ENCODE peak calls at places on chromosomes 6 and 20, in six cellular contexts. F is heart right ventricle, B is ovary, H is body of pancreas, T is breast epithelium, S is tibial artery. J is an unnamed sample. For H3K36me3, the result is how much of the 10 kb centered on the place peaks cover.

GRCh38 chr6:128932061-128932460 is 49.1 kb downstream of the LAMA2 start:
- DNase-seq in B (no peak), S (no peak), H (no peak), T (no peak), F (no peak), J (no peak)

GRCh38 chr20:31543966-31544598 is 29.8 kb downstream of the HM13 start:
- DNase-seq in F (no peak), B (no peak), T (no peak), H (no peak), S (no peak), J (no peak)

GRCh38 chr20:37263686-37264085 is 2.1 kb upstream of the GHRH start:
- DNase-seq in B (no peak), F (no peak), H (no peak), T (no peak), S (no peak), J (no peak)

GRCh38 chr6:33927551-33927950 is 123.7 kb upstream of the MLN start:
- DNase-seq in T (no peak), F (no peak), H (no peak), S (no peak), B (peak), J (no peak)

GRCh38 chr6:95387845-95388244 is 189.5 kb upstream of the MANEA start:
- DNase-seq in F (no peak), H (no peak), T (no peak), B (no peak), S (no peak), J (no peak)

GRCh38 chr6:94289131-94289530 is 869.8 kb upstream of the EPHA7 start:
- DNase-seq in T (no peak), F (no peak), S (no peak), H (no peak), B (no peak), J (no peak)

GRCh38 chr6:80183019-80183418 is 76.5 kb downstream of the BCKDHB start:
- DNase-seq in H (no peak), T (no peak), B (no peak), F (no peak), S (no peak), J (no peak)

GRCh38 chr6:41939091-41939847 is 2.3 kb downstream of the CCND3 start:
- DNase-seq in S (peak), T (no peak), H (no peak), F (peak), B (peak), J (no peak)

GRCh38 chr6:87920245-87920644 is 127.4 kb upstream of the SPACA1 start:
- DNase-seq in F (no peak), B (no peak), T (no peak), S (no peak), H (no peak), J (no peak)

GRCh38 chr20:62723351-62723750 is 14.7 kb downstream of the NTSR1 start:
- DNase-seq in F (no peak), B (no peak), S (no peak), H (peak), T (no peak), J (no peak)

GRCh38 chr6:93902517-93902916 is 483.2 kb upstream of the EPHA7 start:
- DNase-seq in F (no peak), S (no peak), B (no peak), H (no peak), T (no peak), J (no peak)

GRCh38 chr6:108501559-108501958 is 59.2 kb upstream of the FOXO3 start:
- DNase-seq in H (no peak), T (no peak), B (no peak), S (no peak), F (no peak), J (no peak)

GRCh38 chr6:134663356-134663755 is 286.5 kb downstream of the ALDH8A1 start:
- DNase-seq in B (no peak), S (no peak), H (no peak), T (no peak), F (no peak), J (no peak)

GRCh38 chr6:48951917-48952316 is 511.1 kb downstream of the MMUT start:
- DNase-seq in H (no peak), B (no peak), F (no peak), T (no peak), S (no peak), J (no peak)

GRCh38 chr20:19688031-19688806 is 69.8 kb upstream of the RIN2 start:
- DNase-seq in H (peak), F (peak), T (peak), B (peak), S (peak), J (peak)

GRCh38 chr20:54118220-54119001 is 48.0 kb upstream of the BCAS1 start:
- DNase-seq in H (no peak), S (no peak), F (no peak), B (no peak), T (no peak), J (no peak)

GRCh38 chr20:54123587-54124180 is 50.1 kb downstream of the CYP24A1 start:
- DNase-seq in S (no peak), T (peak), H (peak), B (no peak), F (no peak), J (no peak)

GRCh38 chr6:69581576-69581975 is 215.2 kb downstream of the LMBRD1 start:
- DNase-seq in S (no peak), B (no peak), F (no peak), H (no peak), T (no peak), J (no peak)

GRCh38 chr6:168895102-168895812 is 358.4 kb downstream of the THBS2 start:
- DNase-seq in S (peak), B (peak), H (peak), T (peak), F (peak), J (peak)

GRCh38 chr6:81049425-81050042 is 702.9 kb downstream of the TENT5A start:
- DNase-seq in T (no peak), S (no peak), F (no peak), B (no peak), H (no peak), J (no peak)

GRCh38 chr6:1052262-1052661 is 259.6 kb upstream of the FOXQ1 start:
- DNase-seq in T (no peak), S (no peak), H (no peak), F (no peak), B (no peak), J (no peak)

GRCh38 chr6:12114055-12114503 is 102.0 kb downstream of the HIVEP1 start:
- DNase-seq in T (no peak), S (no peak), F (no peak), B (no peak), H (no peak), J (no peak)

GRCh38 chr20:2872304-2873009 is 824 bp upstream of the PTPRA start:
- DNase-seq in T (no peak), B (peak), H (peak), S (peak), F (peak), J (peak)

GRCh38 chr6:85041376-85041775 is 277.0 kb upstream of the TBX18 start:
- DNase-seq in T (no peak), B (no peak), H (no peak), F (no peak), S (no peak), J (no peak)

GRCh38 chr6:13767121-13767794 is 47.1 kb downstream of the MCUR1 start:
- DNase-seq in F (peak), B (peak), S (peak), H (no peak), T (no peak), J (peak)

GRCh38 chr20:856361-856775 is 22.9 kb downstream of the FAM110A start:
- DNase-seq in S (no peak), F (no peak), H (peak), B (no peak), T (peak), J (no peak)

GRCh38 chr6:447381-448165 is 56.0 kb downstream of the IRF4 start:
- DNase-seq in F (no peak), H (no peak), B (no peak), T (no peak), S (no peak), J (no peak)

GRCh38 chr6:157669747-157670216 is 153.3 kb upstream of the SNX9 start:
- DNase-seq in H (peak), B (peak), S (peak), F (peak), T (peak), J (peak)

GRCh38 chr6:100269189-100269588 is 195.5 kb downstream of the SIM1 start:
- DNase-seq in T (no peak), F (no peak), B (no peak), S (no peak), H (no peak), J (no peak)

GRCh38 chr6:35727206-35727934 is 9.5 kb upstream of the ARMC12 start:
- DNase-seq in F (peak), S (peak), H (peak), T (peak), B (peak), J (peak)

GRCh38 chr20:24566656-24567055 is 97.2 kb downstream of the SYNDIG1 start:
- DNase-seq in F (no peak), B (no peak), H (no peak), T (no peak), S (no peak), J (no peak)

GRCh38 chr6:84258268-84258667 is 30.8 kb upstream of the CEP162 start:
- DNase-seq in S (no peak), B (no peak), H (no peak), F (no peak), T (no peak), J (no peak)

GRCh38 chr6:98971303-98971702 is 23.6 kb upstream of the FBXL4 start:
- DNase-seq in B (no peak), F (no peak), S (no peak), T (no peak), H (no peak), J (no peak)

GRCh38 chr6:90545450-90545849 is 41.4 kb downstream of the MAP3K7 start:
- DNase-seq in T (no peak), B (no peak), F (no peak), S (no peak), H (no peak), J (no peak)

GRCh38 chr6:2765896-2766766 is 938 bp downstream of the WRNIP1 start:
- DNase-seq in S (peak), F (peak), B (peak), H (peak), T (no peak), J (no peak)

GRCh38 chr6:43290905-43291355 is 7.1 kb upstream of the SLC22A7 start:
- DNase-seq in F (no peak), S (no peak), T (no peak), B (no peak), H (no peak), J (no peak)

GRCh38 chr6:121691126-121691540 is 255.7 kb downstream of the GJA1 start:
- DNase-seq in S (no peak), T (no peak), H (no peak), B (no peak), F (no peak), J (no peak)

GRCh38 chr6:44201200-44201599 is 15.5 kb upstream of the MYMX start:
- DNase-seq in F (no peak), S (no peak), B (no peak), H (peak), T (no peak), J (no peak)

DNA sequence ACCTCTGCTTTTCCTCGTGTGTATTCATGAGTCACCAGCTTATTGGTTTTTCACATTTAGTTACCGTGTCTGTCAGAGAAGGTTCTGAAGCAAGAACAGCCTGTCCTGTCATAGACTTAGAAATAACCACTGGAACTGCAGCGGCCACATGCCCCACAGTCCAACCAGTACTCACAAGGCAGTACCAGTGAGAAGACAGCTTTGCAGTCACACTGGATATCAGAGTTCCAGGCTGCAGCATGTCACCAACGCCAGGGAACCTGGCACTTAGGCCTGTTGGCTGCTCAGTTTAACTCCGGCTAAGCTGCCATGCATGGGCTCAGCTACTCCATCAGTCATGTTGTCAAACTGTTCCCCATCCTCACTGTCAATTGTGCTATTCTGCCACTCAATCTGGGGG is 40.1 kb downstream of the ADNP start:
- DNase-seq in B (no peak), S (no peak), T (no peak), F (no peak), H (no peak), J (no peak)
- H3K36me3 ChIP-seq in B (under half), S (half or more), T (under half), F (half or more), H (under half), J (half or more)

GRCh38 chr20:34479627-34480026 is 36.6 kb upstream of the DYNLRB1 start:
- DNase-seq in T (no peak), H (no peak), S (no peak), F (no peak), B (no peak), J (no peak)
- H3K36me3 ChIP-seq in T (under half), H (under half), S (half or more), F (half or more), B (under half), J (half or more)

DNA sequence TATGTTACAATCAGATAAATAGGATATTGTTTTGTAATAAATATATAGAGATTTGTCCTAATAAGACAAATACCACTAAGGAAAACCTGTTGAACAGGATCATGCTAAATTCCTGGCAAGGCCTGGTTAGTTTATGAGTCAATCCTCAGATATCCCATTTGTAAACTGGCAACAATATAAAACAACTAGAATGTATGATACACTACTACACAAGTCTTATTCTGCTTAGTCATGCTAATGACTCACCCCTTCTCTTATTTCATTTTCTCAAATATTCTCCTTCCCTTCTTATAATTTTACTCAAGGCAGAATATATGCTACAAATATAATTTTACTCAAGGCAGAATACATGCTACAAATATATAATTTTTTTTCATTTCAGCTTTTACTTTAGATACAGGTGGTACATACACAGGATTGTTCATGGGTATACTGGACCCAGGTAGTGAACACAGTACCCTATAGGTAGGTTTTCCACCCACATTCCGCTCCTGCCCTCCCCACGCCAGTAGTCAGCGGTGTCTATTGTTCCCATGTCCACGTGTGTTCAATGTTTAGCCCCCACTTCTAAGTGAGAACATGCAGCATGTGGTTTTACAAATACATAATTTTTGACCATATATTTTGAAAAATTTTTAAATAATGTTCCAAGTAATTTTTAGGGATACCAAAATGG is 6.3 kb downstream of the OSER1 start:
- DNase-seq in S (no peak), B (no peak), F (no peak), T (no peak), H (no peak), J (no peak)
- H3K36me3 ChIP-seq in S (under half), B (under half), F (half or more), T (under half), H (under half), J (under half)

GRCh38 chr6:37283268-37283667 is 25.3 kb upstream of the TMEM217 start:
- DNase-seq in F (no peak), T (no peak), B (no peak), H (no peak), S (no peak), J (no peak)

GRCh38 chr6:37287519-37288157 is 29.7 kb upstream of the TMEM217 start:
- DNase-seq in F (no peak), B (no peak), T (no peak), H (no peak), S (no peak), J (no peak)

GRCh38 chr6:37285861-37286311 is 27.9 kb upstream of the TMEM217 start:
- DNase-seq in F (no peak), T (no peak), B (no peak), H (no peak), S (no peak), J (no peak)

GRCh38 chr6:37283786-37284185 is 25.8 kb upstream of the TMEM217 start:
- DNase-seq in S (peak), H (peak), B (peak), F (peak), T (no peak), J (no peak)

GRCh38 chr6:37284781-37285180 is 26.8 kb upstream of the TMEM217 start:
- DNase-seq in H (no peak), T (no peak), S (no peak), B (no peak), F (no peak), J (no peak)
- H3K36me3 ChIP-seq in H (under half), T (under half), S (under half), B (under half), F (half or more), J (under half)

GRCh38 chr6:166411271-166411670 is 28.5 kb upstream of the MPC1 start:
- DNase-seq in H (no peak), F (no peak), S (no peak), T (no peak), B (no peak), J (no peak)
- H3K36me3 ChIP-seq in H (under half), F (half or more), S (under half), T (under half), B (under half), J (under half)

J was measured in tibial nerve.